ENCODE peak calls at places on chromosomes 2 and 18, in four cellular contexts. One of them, this sample, is unnamed.

GRCh38 chr2:147989809-147990403 is 30.6 kb downstream of the ORC4 start:
- DNase-seq in SK-N-SH: peak
- DNase-seq in WTC11: no peak
- DNase-seq in K562: peak
- DNase-seq in this sample: peak

GRCh38 chr2:159946326-159946992 is 116.0 kb downstream of the PLA2R1 start:
- DNase-seq in SK-N-SH: no peak
- DNase-seq in WTC11: no peak
- DNase-seq in K562: no peak
- DNase-seq in this sample: no peak

GRCh38 chr18:26190506-26190905 is 35.7 kb upstream of the TAF4B start:
- DNase-seq in SK-N-SH: no peak
- DNase-seq in WTC11: no peak
- DNase-seq in K562: no peak
- DNase-seq in this sample: peak

GRCh38 chr2:219495531-219496122 is 3.1 kb upstream of the GMPPA start:
- DNase-seq in SK-N-SH: peak
- DNase-seq in WTC11: peak
- DNase-seq in K562: peak
- DNase-seq in this sample: peak

GRCh38 chr2:25606892-25607291 is 66.5 kb downstream of the DTNB start:
- DNase-seq in SK-N-SH: peak
- DNase-seq in WTC11: no peak
- DNase-seq in K562: peak
- DNase-seq in this sample: no peak

GRCh38 chr18:9782073-9782857 is 74.2 kb downstream of the RAB31 start:
- DNase-seq in SK-N-SH: no peak
- DNase-seq in WTC11: no peak
- DNase-seq in K562: no peak
- DNase-seq in this sample: no peak

GRCh38 chr2:134362751-134363150 is 108.9 kb downstream of the MGAT5 start:
- DNase-seq in SK-N-SH: no peak
- DNase-seq in WTC11: no peak
- DNase-seq in K562: no peak
- DNase-seq in this sample: no peak

GRCh38 chr2:46913471-46914381 is 1.9 kb downstream of the MCFD2 start:
- DNase-seq in SK-N-SH: peak
- DNase-seq in WTC11: no peak
- DNase-seq in K562: peak
- DNase-seq in this sample: no peak

GRCh38 chr2:177056540-177056939 is 156.1 kb upstream of the HNRNPA3 start:
- DNase-seq in SK-N-SH: peak
- DNase-seq in WTC11: peak
- DNase-seq in K562: peak
- DNase-seq in this sample: no peak

GRCh38 chr2:241602720-241603119 is 34.2 kb downstream of the THAP4 start:
- DNase-seq in SK-N-SH: no peak
- DNase-seq in WTC11: no peak
- DNase-seq in K562: no peak
- DNase-seq in this sample: no peak

GRCh38 chr2:130836501-130837174 is at the start of gene ARHGEF4:
- DNase-seq in SK-N-SH: peak
- DNase-seq in WTC11: peak
- DNase-seq in K562: peak
- DNase-seq in this sample: no peak

GRCh38 chr2:113124181-113124961 is 3.0 kb upstream of the IL1RN start:
- DNase-seq in SK-N-SH: no peak
- DNase-seq in WTC11: no peak
- DNase-seq in K562: no peak
- DNase-seq in this sample: peak

GRCh38 chr2:207813221-207813916 is 43.7 kb upstream of the FZD5 start:
- DNase-seq in SK-N-SH: no peak
- DNase-seq in WTC11: peak
- DNase-seq in K562: no peak
- DNase-seq in this sample: no peak

GRCh38 chr18:26818461-26818860 is 47.0 kb downstream of the AQP4 start:
- DNase-seq in SK-N-SH: no peak
- DNase-seq in WTC11: no peak
- DNase-seq in K562: no peak
- DNase-seq in this sample: no peak

GRCh38 chr2:188966079-188966571 is 8.0 kb upstream of the COL3A1 start:
- DNase-seq in SK-N-SH: no peak
- DNase-seq in WTC11: no peak
- DNase-seq in K562: no peak
- DNase-seq in this sample: no peak

GRCh38 chr2:162021659-162022058 is 52.4 kb downstream of the DPP4 start:
- DNase-seq in SK-N-SH: no peak
- DNase-seq in WTC11: no peak
- DNase-seq in K562: no peak
- DNase-seq in this sample: no peak

GRCh38 chr2:196640031-196640548 is 575 bp downstream of the CCDC150 start:
- DNase-seq in SK-N-SH: no peak
- DNase-seq in WTC11: no peak
- DNase-seq in K562: no peak
- DNase-seq in this sample: peak

GRCh38 chr2:100058014-100058310 is 84.4 kb downstream of the AFF3 start:
- DNase-seq in SK-N-SH: no peak
- DNase-seq in WTC11: no peak
- DNase-seq in K562: no peak
- DNase-seq in this sample: no peak

GRCh38 chr18:58117685-58118403 is 73.8 kb downstream of the NEDD4L start:
- DNase-seq in SK-N-SH: no peak
- DNase-seq in WTC11: no peak
- DNase-seq in K562: peak
- DNase-seq in this sample: no peak

GRCh38 chr18:10252494-10252893 is 201.9 kb upstream of the APCDD1 start:
- DNase-seq in SK-N-SH: no peak
- DNase-seq in WTC11: no peak
- DNase-seq in K562: no peak
- DNase-seq in this sample: no peak

GRCh38 chr2:3465328-3465727 is 54.0 kb downstream of the ADI1 start:
- DNase-seq in SK-N-SH: no peak
- DNase-seq in WTC11: no peak
- DNase-seq in K562: no peak
- DNase-seq in this sample: no peak

GRCh38 chr2:142682528-142682927 is 194.9 kb upstream of the KYNU start:
- DNase-seq in SK-N-SH: no peak
- DNase-seq in WTC11: no peak
- DNase-seq in K562: no peak
- DNase-seq in this sample: no peak

GRCh38 chr2:58240595-58240937 is 559 bp downstream of the FANCL start:
- DNase-seq in SK-N-SH: peak
- DNase-seq in WTC11: no peak
- DNase-seq in K562: no peak
- DNase-seq in this sample: no peak

GRCh38 chr2:171523969-171524401 is 1.7 kb downstream of the CYBRD1 start:
- DNase-seq in SK-N-SH: no peak
- DNase-seq in WTC11: no peak
- DNase-seq in K562: peak
- DNase-seq in this sample: no peak

GRCh38 chr2:53536583-53537361 is 230.8 kb upstream of the CHAC2 start:
- DNase-seq in SK-N-SH: no peak
- DNase-seq in WTC11: no peak
- DNase-seq in K562: no peak
- DNase-seq in this sample: no peak

GRCh38 chr2:190930411-190930810 is 49.8 kb downstream of the GLS start:
- DNase-seq in SK-N-SH: no peak
- DNase-seq in WTC11: no peak
- DNase-seq in K562: no peak
- DNase-seq in this sample: no peak

GRCh38 chr18:52367962-52368745 is 28.2 kb downstream of the DCC start:
- DNase-seq in SK-N-SH: no peak
- DNase-seq in WTC11: no peak
- DNase-seq in K562: no peak
- DNase-seq in this sample: no peak

GRCh38 chr2:100446696-100447095 is 23.6 kb upstream of the NMS start:
- DNase-seq in SK-N-SH: no peak
- DNase-seq in WTC11: no peak
- DNase-seq in K562: no peak
- DNase-seq in this sample: no peak

GRCh38 chr2:62375051-62375450 is 130.9 kb downstream of the TMEM17 start:
- DNase-seq in SK-N-SH: no peak
- DNase-seq in WTC11: no peak
- DNase-seq in K562: no peak
- DNase-seq in this sample: no peak

GRCh38 chr18:48330016-48330991 is 78.9 kb downstream of the ZBTB7C start:
- DNase-seq in SK-N-SH: no peak
- DNase-seq in WTC11: no peak
- DNase-seq in K562: no peak
- DNase-seq in this sample: no peak

GRCh38 chr2:240949791-240950705 is 43.9 kb downstream of the CROCC2 start:
- DNase-seq in SK-N-SH: no peak
- DNase-seq in WTC11: no peak
- DNase-seq in K562: no peak
- DNase-seq in this sample: no peak

GRCh38 chr2:222399038-222399783 is 25.1 kb upstream of the SGPP2 start:
- DNase-seq in SK-N-SH: peak
- DNase-seq in WTC11: no peak
- DNase-seq in K562: no peak
- DNase-seq in this sample: no peak

GRCh38 chr2:172743143-172743542 is 7.5 kb downstream of the RAPGEF4 start:
- DNase-seq in SK-N-SH: no peak
- DNase-seq in WTC11: no peak
- DNase-seq in K562: no peak
- DNase-seq in this sample: no peak

GRCh38 chr2:240452471-240453256 is 17.2 kb downstream of the GPC1 start:
- DNase-seq in SK-N-SH: peak
- DNase-seq in WTC11: peak
- DNase-seq in K562: peak
- DNase-seq in this sample: no peak

GRCh38 chr2:38218995-38219394 is 143.0 kb upstream of the CYP1B1 start:
- DNase-seq in SK-N-SH: peak
- DNase-seq in WTC11: no peak
- DNase-seq in K562: no peak
- DNase-seq in this sample: no peak

GRCh38 chr2:56292966-56293365 is 109.2 kb downstream of the CCDC85A start:
- DNase-seq in SK-N-SH: no peak
- DNase-seq in WTC11: no peak
- DNase-seq in K562: no peak
- DNase-seq in this sample: no peak

GRCh38 chr2:23925702-23926288 is 1.1 kb downstream of the ATAD2B start:
- DNase-seq in SK-N-SH: no peak
- DNase-seq in WTC11: no peak
- DNase-seq in K562: peak
- DNase-seq in this sample: peak
- TF ChIP-seq USF1 in SK-N-SH: no peak
- TF ChIP-seq USF1 in WTC11: no peak
- TF ChIP-seq USF1 in K562: no peak
- TF ChIP-seq USF1 in this sample: no peak

DNA sequence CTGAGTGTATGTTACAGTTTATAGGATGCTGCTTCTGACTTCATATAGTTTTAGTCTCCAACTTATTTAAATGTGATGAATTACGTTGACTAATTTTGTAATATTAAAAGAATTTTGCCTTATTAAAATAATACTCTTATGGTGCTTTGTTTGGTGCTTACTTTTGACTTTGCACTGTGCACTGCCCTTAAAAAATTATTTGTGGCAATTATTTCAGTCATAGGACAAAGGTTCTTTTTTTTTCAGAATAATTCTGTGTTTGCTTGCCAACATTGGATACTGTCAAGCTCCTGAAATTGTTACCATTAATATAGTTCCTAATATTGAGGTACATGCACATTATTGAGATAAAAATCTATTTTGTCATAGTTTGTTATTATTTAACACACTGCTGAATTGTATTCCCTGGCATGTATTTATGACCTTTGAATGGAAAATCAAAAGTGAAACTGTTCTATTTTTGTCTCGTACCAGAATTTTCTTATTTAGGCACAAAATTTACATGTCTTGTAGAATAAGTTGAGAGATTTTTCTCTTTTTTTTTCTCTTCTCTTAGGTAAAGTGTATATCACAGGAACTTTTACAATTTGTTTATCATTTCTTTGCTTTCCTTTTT is 572.8 kb upstream of the KLHL29 start:
- DNase-seq in SK-N-SH: no peak
- DNase-seq in WTC11: no peak
- DNase-seq in K562: no peak
- DNase-seq in this sample: no peak
- TF ChIP-seq USF1 in SK-N-SH: no peak
- TF ChIP-seq USF1 in WTC11: no peak
- TF ChIP-seq USF1 in K562: no peak
- TF ChIP-seq USF1 in this sample: no peak

GRCh38 chr2:64328415-64328722 is 125.6 kb upstream of the LGALSL start:
- DNase-seq in SK-N-SH: peak
- DNase-seq in WTC11: no peak
- DNase-seq in K562: no peak
- DNase-seq in this sample: peak
- TF ChIP-seq USF1 in SK-N-SH: no peak
- TF ChIP-seq USF1 in WTC11: no peak
- TF ChIP-seq USF1 in K562: no peak
- TF ChIP-seq USF1 in this sample: no peak

GRCh38 chr2:17667898-17668297 is 85.7 kb downstream of the SMC6 start:
- DNase-seq in SK-N-SH: no peak
- DNase-seq in WTC11: no peak
- DNase-seq in K562: no peak
- DNase-seq in this sample: no peak

GRCh38 chr2:17674817-17675216 is 78.8 kb downstream of the SMC6 start:
- DNase-seq in SK-N-SH: no peak
- DNase-seq in WTC11: no peak
- DNase-seq in K562: no peak
- DNase-seq in this sample: no peak

GRCh38 chr2:17672583-17673317 is 80.9 kb downstream of the SMC6 start:
- DNase-seq in SK-N-SH: no peak
- DNase-seq in WTC11: no peak
- DNase-seq in K562: no peak
- DNase-seq in this sample: no peak
- TF ChIP-seq USF1 in SK-N-SH: no peak
- TF ChIP-seq USF1 in WTC11: no peak
- TF ChIP-seq USF1 in K562: no peak
- TF ChIP-seq USF1 in this sample: no peak

This sample was measured in GM12878.